ENCODE peak calls at places on chromosomes 16 and 17, in six cellular contexts. S is CD8-positive, alpha-beta memory T cell; N is mammary epithelial cell; T is SW 1271; E is LHCN-M2; K is smooth muscle cell of the brain vasculature. B is an unnamed sample.

GRCh38 chr17:63495471-63495870 is 18.6 kb downstream of the ACE start:
- DNase-seq in S (no peak), N (no peak), T (no peak), E (no peak), K (no peak), B (no peak)

GRCh38 chr17:83149326-83149725 is 69.9 kb downstream of the METRNL start:
- DNase-seq in S (no peak), N (no peak), T (no peak), E (no peak), K (no peak), B (no peak)

GRCh38 chr16:60204221-60204620 is 1470.1 kb upstream of the GOT2 start:
- DNase-seq in S (no peak), N (peak), T (no peak), E (peak), K (no peak), B (no peak)

GRCh38 chr16:342455-343213 is 9.9 kb downstream of the AXIN1 start:
- DNase-seq in S (no peak), N (no peak), T (no peak), E (no peak), K (no peak), B (no peak)

GRCh38 chr16:3590736-3591435 is 13.7 kb upstream of the NLRC3 start:
- DNase-seq in S (no peak), N (no peak), T (no peak), E (no peak), K (no peak), B (no peak)

GRCh38 chr17:2084129-2084765 is 29.3 kb downstream of the HIC1 start:
- DNase-seq in S (no peak), N (peak), T (no peak), E (no peak), K (no peak), B (no peak)

GRCh38 chr17:47810200-47810821 is 11.3 kb downstream of the OSBPL7 start:
- DNase-seq in S (peak), N (peak), T (peak), E (peak), K (peak), B (no peak)

GRCh38 chr16:68246121-68246520 is 948 bp downstream of the PLA2G15 start:
- DNase-seq in S (no peak), N (no peak), T (no peak), E (no peak), K (no peak), B (no peak)

GRCh38 chr16:86396318-86396882 is 113.9 kb upstream of the FOXF1 start:
- DNase-seq in S (no peak), N (peak), T (no peak), E (peak), K (no peak), B (no peak)

GRCh38 chr16:62276632-62277031 is 240.4 kb upstream of the CDH8 start:
- DNase-seq in S (no peak), N (no peak), T (no peak), E (no peak), K (no peak), B (no peak)

GRCh38 chr16:19284207-19284606 is 1.3 kb upstream of the CLEC19A start:
- DNase-seq in S (no peak), N (peak), T (no peak), E (peak), K (no peak), B (no peak)

GRCh38 chr17:52681486-52681885 is 523.0 kb upstream of the CA10 start:
- DNase-seq in S (no peak), N (no peak), T (no peak), E (no peak), K (no peak), B (no peak)

GRCh38 chr17:35254107-35254802 is 11.4 kb downstream of the SLFN5 start:
- DNase-seq in S (no peak), N (peak), T (peak), E (peak), K (no peak), B (no peak)

GRCh38 chr16:2751577-2752034 is 832 bp upstream of the SRRM2 start:
- DNase-seq in S (no peak), N (peak), T (no peak), E (no peak), K (no peak), B (peak)

GRCh38 chr17:47862621-47863440 is 11.9 kb upstream of the SP6 start:
- DNase-seq in S (no peak), N (peak), T (peak), E (peak), K (no peak), B (no peak)

GRCh38 chr17:74392848-74393247 is 25.5 kb downstream of the GPR142 start:
- DNase-seq in S (no peak), N (no peak), T (no peak), E (no peak), K (no peak), B (peak)

GRCh38 chr17:27323538-27324212 is 29.8 kb downstream of the WSB1 start:
- DNase-seq in S (no peak), N (peak), T (no peak), E (peak), K (no peak), B (no peak)

GRCh38 chr17:33038740-33039139 is 47.1 kb downstream of the SPACA3 start:
- DNase-seq in S (no peak), N (peak), T (no peak), E (no peak), K (no peak), B (peak)

GRCh38 chr17:38579934-38580333 is 25.8 kb downstream of the SRCIN1 start:
- DNase-seq in S (no peak), N (peak), T (no peak), E (peak), K (no peak), B (no peak)

GRCh38 chr16:4032768-4033167 is 83.5 kb downstream of the ADCY9 start:
- DNase-seq in S (no peak), N (no peak), T (no peak), E (no peak), K (no peak), B (peak)

GRCh38 chr17:2394775-2395191 is 6.1 kb downstream of the MNT start:
- DNase-seq in S (no peak), N (no peak), T (no peak), E (no peak), K (no peak), B (no peak)

GRCh38 chr17:12136243-12136642 is 115.6 kb downstream of the MAP2K4 start:
- DNase-seq in S (no peak), N (no peak), T (no peak), E (no peak), K (no peak), B (no peak)

GRCh38 chr17:50565559-50566350 is 5.2 kb downstream of the CACNA1G start:
- DNase-seq in S (no peak), N (no peak), T (no peak), E (peak), K (no peak), B (no peak)

GRCh38 chr16:71552698-71553503 is 24.0 kb downstream of the TAT start:
- DNase-seq in S (no peak), N (peak), T (no peak), E (no peak), K (no peak), B (peak)

GRCh38 chr16:15752717-15753488 is 102.9 kb downstream of the NDE1 start:
- DNase-seq in S (no peak), N (no peak), T (no peak), E (no peak), K (no peak), B (no peak)

GRCh38 chr17:50102164-50102991 is 7.2 kb downstream of the PDK2 start:
- DNase-seq in S (no peak), N (no peak), T (no peak), E (peak), K (no peak), B (no peak)

GRCh38 chr17:35731239-35731931 is at the start of gene RASL10B:
- DNase-seq in S (no peak), N (no peak), T (no peak), E (peak), K (no peak), B (no peak)

GRCh38 chr17:42287305-42288077 is 807 bp upstream of the STAT5A start:
- DNase-seq in S (peak), N (no peak), T (no peak), E (peak), K (no peak), B (no peak)

GRCh38 chr17:3690094-3690715 is 5.8 kb downstream of the P2RX5 start:
- DNase-seq in S (no peak), N (no peak), T (no peak), E (no peak), K (no peak), B (no peak)

GRCh38 chr17:19009970-19010369 is 5.4 kb upstream of the FAM83G start:
- DNase-seq in S (no peak), N (no peak), T (no peak), E (no peak), K (no peak), B (no peak)

GRCh38 chr16:1533443-1533951 is at the start of gene TMEM204:
- DNase-seq in S (no peak), N (no peak), T (no peak), E (no peak), K (peak), B (no peak)

GRCh38 chr16:31221357-31222160 is 4.6 kb upstream of the PYDC1 start:
- DNase-seq in S (no peak), N (no peak), T (no peak), E (no peak), K (no peak), B (no peak)

GRCh38 chr16:23924138-23924537 is 88.4 kb downstream of the PRKCB start:
- DNase-seq in S (no peak), N (no peak), T (no peak), E (no peak), K (no peak), B (no peak)

GRCh38 chr17:67836205-67836987 is 11.1 kb downstream of the BPTF start:
- DNase-seq in S (no peak), N (no peak), T (no peak), E (peak), K (no peak), B (no peak)

GRCh38 chr16:31141489-31142108 is 6.1 kb upstream of the PRSS8 start:
- DNase-seq in S (no peak), N (peak), T (no peak), E (no peak), K (no peak), B (no peak)

GRCh38 chr17:62822080-62822904 is 14.2 kb upstream of the MARCHF10 start:
- DNase-seq in S (no peak), N (no peak), T (no peak), E (no peak), K (no peak), B (no peak)

GRCh38 chr16:2753523-2754020 is 1.1 kb downstream of the SRRM2 start:
- DNase-seq in S (no peak), N (no peak), T (no peak), E (peak), K (no peak), B (peak)

GRCh38 chr16:82845076-82845475 is 218.3 kb downstream of the CDH13 start:
- DNase-seq in S (no peak), N (no peak), T (no peak), E (no peak), K (no peak), B (no peak)

GRCh38 chr17:40179923-40180659 is 2.8 kb downstream of the RAPGEFL1 start:
- DNase-seq in S (no peak), N (peak), T (no peak), E (peak), K (no peak), B (no peak)

B was measured in OCI-LY7.